ENCODE peak calls at places on chromosomes 16 and 17, in nine cellular contexts. P is A549, I is stomach, Q is ovary, V is sigmoid colon, K is transverse colon, L is HepG2, H is suprapubic skin, U is tibial nerve. B is an unnamed sample.
A peak's percentile ranks its signal among the peaks of the same experiment; 100 is the strongest.

GRCh38 chr16:1080801-1081733 is 8.5 kb downstream of the SSTR5 start:
- DNase-seq in I (no peak), Q (no peak), K (no peak), H (no peak), L (no peak), U (no peak), P (no peak), V (no peak), B (no peak)

GRCh38 chr17:70365098-70365583 is 195.8 kb downstream of the KCNJ2 start:
- DNase-seq in L (no peak), U (no peak), Q (no peak), I (no peak), V (no peak), K (no peak), P (no peak), H (no peak), B (no peak)

GRCh38 chr16:20906225-20906870 is 5.8 kb downstream of the LYRM1 start:
- DNase-seq in Q (no peak), U (peak; percentile 46), K (no peak), L (no peak), P (no peak), H (no peak), V (no peak), I (no peak), B (no peak)

GRCh38 chr17:51992864-51993413 is 165.6 kb downstream of the CA10 start:
- DNase-seq in V (no peak), K (no peak), H (no peak), I (no peak), U (no peak), Q (no peak), L (no peak), P (no peak), B (no peak)

GRCh38 chr17:5499790-5500189 is 13.4 kb downstream of the MIS12 start:
- DNase-seq in V (no peak), U (no peak), P (no peak), I (no peak), L (no peak), Q (peak; percentile 51), H (no peak), K (no peak), B (peak; percentile 17)

GRCh38 chr17:73695035-73695738 is 50.9 kb upstream of the SDK2 start:
- DNase-seq in Q (no peak), K (no peak), U (no peak), P (no peak), L (no peak), I (no peak), V (no peak), H (peak; percentile 48), B (no peak)

GRCh38 chr17:28470266-28471126 is 2.9 kb upstream of the SLC13A2 start:
- DNase-seq in K (no peak), L (no peak), I (no peak), H (no peak), V (peak; percentile 26), P (no peak), U (no peak), Q (no peak), B (no peak)

GRCh38 chr17:15463363-15463762 is 4.1 kb downstream of the CDRT4 start:
- DNase-seq in H (peak; percentile 73), L (peak; percentile 13), I (peak; percentile 41), K (peak; percentile 19), Q (peak; percentile 62), U (peak; percentile 37), P (no peak), V (peak; percentile 78), B (no peak)

GRCh38 chr17:20270336-20270735 is 197.0 kb downstream of the LGALS9B start:
- DNase-seq in L (no peak), U (no peak), P (no peak), Q (no peak), H (no peak), V (no peak), K (no peak), I (no peak), B (no peak)

GRCh38 chr17:63841350-63842172 is 924 bp downstream of the SMARCD2 start:
- DNase-seq in L (peak; percentile 36), V (peak; percentile 89), U (peak; percentile 54), P (no peak), K (peak; percentile 65), H (peak; percentile 85), I (peak; percentile 60), Q (peak; percentile 72), B (peak; percentile 83)

GRCh38 chr17:77325826-77326581 is 185.2 kb downstream of the SEC14L1 start:
- DNase-seq in P (no peak), V (peak; percentile 67), K (peak; percentile 30), L (no peak), Q (peak; percentile 48), H (peak; percentile 70), U (no peak), I (peak; percentile 25), B (peak; percentile 17)

GRCh38 chr16:80924372-80924978 is 82.2 kb downstream of the CMC2 start:
- DNase-seq in U (peak; percentile 42), I (peak; percentile 80), V (no peak), Q (peak; percentile 46), L (peak; percentile 54), H (no peak), K (peak; percentile 58), P (peak; percentile 43), B (peak; percentile 26)

GRCh38 chr17:9240659-9241370 is 219.5 kb downstream of the NTN1 start:
- DNase-seq in K (peak; percentile 71), L (peak; percentile 35), Q (peak; percentile 76), V (peak; percentile 93), I (peak; percentile 47), H (peak; percentile 91), U (peak; percentile 86), P (no peak), B (peak; percentile 37)

GRCh38 chr17:1617620-1618174 is 10.9 kb downstream of the SLC43A2 start:
- DNase-seq in V (no peak), P (peak; percentile 80), Q (peak; percentile 56), I (peak; percentile 52), L (no peak), U (peak; percentile 34), H (no peak), K (peak; percentile 82), B (no peak)

GRCh38 chr17:40548982-40549680 is 16.1 kb downstream of the CCR7 start:
- DNase-seq in Q (no peak), P (peak; percentile 82), I (peak; percentile 50), H (peak; percentile 78), U (peak; percentile 82), V (peak; percentile 87), L (peak; percentile 96), K (peak; percentile 40), B (no peak)

GRCh38 chr17:78820841-78821240 is 19.8 kb downstream of the USP36 start:
- DNase-seq in P (no peak), K (no peak), H (no peak), Q (no peak), V (no peak), L (no peak), U (no peak), I (no peak), B (no peak)

GRCh38 chr16:84759061-84759460 is 59.3 kb downstream of the USP10 start:
- DNase-seq in U (no peak), P (no peak), Q (no peak), K (no peak), I (no peak), H (no peak), V (peak; percentile 46), L (no peak), B (no peak)

DNA sequence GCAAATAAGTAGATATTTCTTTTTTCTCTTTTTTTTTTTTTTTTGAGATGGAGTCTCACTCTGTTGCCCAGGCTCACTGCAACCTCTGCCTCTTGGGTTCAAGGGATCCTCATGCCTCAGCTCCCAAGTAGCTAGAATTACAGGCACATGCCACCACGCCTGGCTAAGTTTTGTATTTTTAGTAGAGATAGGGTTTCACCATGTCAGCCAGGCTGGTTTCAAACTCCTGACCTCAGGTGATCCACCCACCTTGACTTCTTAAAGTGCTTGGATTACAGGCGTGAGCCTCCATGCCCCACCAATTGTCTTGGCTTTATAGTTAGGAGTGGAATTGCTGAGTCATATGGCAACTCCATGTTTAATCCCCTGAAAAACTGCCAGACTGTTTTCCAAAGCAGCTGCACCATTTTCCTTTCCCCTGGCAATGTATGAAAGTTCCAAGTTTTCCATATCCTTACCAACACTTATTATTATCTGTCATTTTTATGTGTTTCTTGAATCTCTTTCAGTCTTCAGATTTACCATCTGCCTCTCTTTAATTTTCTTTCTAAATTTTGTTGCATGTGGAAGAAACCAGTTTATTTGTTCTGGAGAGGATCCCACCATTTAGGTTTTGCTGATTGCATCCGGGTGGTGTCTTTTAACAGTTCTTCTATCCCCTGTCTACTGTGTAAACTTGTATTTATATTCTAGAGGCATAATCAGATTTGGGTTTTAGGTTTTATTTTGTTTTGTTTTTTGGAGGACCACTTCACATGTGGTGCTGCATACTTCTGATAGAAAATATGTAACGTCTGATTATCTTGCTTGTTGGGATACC is 9.9 kb upstream of the CES3 start:
- DNase-seq in V (no peak), K (no peak), P (no peak), I (no peak), L (no peak), H (no peak), U (no peak), Q (no peak), B (no peak)
- TF ChIP-seq POLR2A in V (no peak), K (no peak), P (no peak), I (no peak), L (no peak), H (no peak), U (no peak), Q (no peak), B (no peak)

GRCh38 chr17:10640475-10640874 is 16.6 kb downstream of the MYH3 start:
- DNase-seq in H (no peak), I (no peak), V (no peak), U (no peak), K (no peak), L (no peak), P (no peak), Q (no peak), B (no peak)
- TF ChIP-seq EP300 in H (no peak), I (no peak), V (no peak), U (no peak), K (no peak), L (no peak), P (no peak), Q (no peak), B (no peak)

GRCh38 chr17:7851438-7852261 is 3.2 kb upstream of the TMEM88 start:
- DNase-seq in V (peak; percentile 95), K (peak; percentile 96), H (peak; percentile 95), L (peak; percentile 64), P (peak; percentile 78), Q (peak; percentile 95), U (peak; percentile 76), I (peak; percentile 94), B (peak; percentile 94)
- TF ChIP-seq POLR2A in V (no peak), K (no peak), H (no peak), L (peak; percentile 28), P (peak; percentile 26), Q (no peak), U (no peak), I (no peak), B (peak; percentile 52)

GRCh38 chr17:80379348-80379747 is 35.6 kb upstream of the ENDOV start:
- DNase-seq in I (no peak), V (peak; percentile 40), Q (no peak), P (no peak), L (no peak), H (no peak), K (no peak), U (no peak), B (no peak)
- TF ChIP-seq EP300 in I (no peak), V (no peak), Q (no peak), P (no peak), L (no peak), H (no peak), K (no peak), U (no peak), B (no peak)

GRCh38 chr16:88489163-88489721 is 36.2 kb downstream of the ZFPM1 start:
- DNase-seq in U (no peak), I (peak; percentile 77), P (no peak), V (no peak), H (no peak), K (peak; percentile 52), Q (no peak), L (no peak), B (no peak)
- TF ChIP-seq POLR2A in U (no peak), I (no peak), P (no peak), V (no peak), H (no peak), K (no peak), Q (no peak), L (no peak), B (no peak)

B was measured in upper lobe of left lung.